ENCODE peak calls at places on chromosomes 1 and 21, in seven cellular contexts. T, N, H, P, C, V and B are unnamed samples.

GRCh38 chr1:51736702-51737101 is 119.8 kb downstream of the OSBPL9 start:
- DNase-seq in T (no peak), N (peak; percentile 16), H (no peak), P (peak; percentile 53), C (peak; percentile 61), V (no peak), B (no peak)

GRCh38 chr1:27522860-27523665 is 33.1 kb upstream of the WASF2 start:
- DNase-seq in T (no peak), N (no peak), H (no peak), P (no peak), C (peak; percentile 31), V (peak; percentile 83), B (no peak)

GRCh38 chr1:203048555-203049051 is 22.3 kb downstream of the PPFIA4 start:
- DNase-seq in T (no peak), N (no peak), H (no peak), P (no peak), C (no peak), V (no peak), B (no peak)

GRCh38 chr1:84300991-84301758 is at the start of gene SAMD13:
- DNase-seq in T (peak; percentile 44), N (peak; percentile 79), H (peak; percentile 95), P (peak; percentile 66), C (peak; percentile 70), V (peak; percentile 88), B (no peak)

GRCh38 chr1:85068846-85069245 is 20.5 kb upstream of the MCOLN3 start:
- DNase-seq in T (no peak), N (no peak), H (no peak), P (no peak), C (no peak), V (no peak), B (no peak)

GRCh38 chr1:119968068-119968492 is 71.8 kb upstream of the ADAM30 start:
- DNase-seq in T (peak; percentile 49), N (peak; percentile 47), H (peak; percentile 84), P (peak; percentile 45), C (peak; percentile 85), V (peak; percentile 52), B (no peak)

GRCh38 chr1:165011947-165012346 is 344.6 kb downstream of the LMX1A start:
- DNase-seq in T (no peak), N (no peak), H (no peak), P (no peak), C (no peak), V (no peak), B (no peak)

GRCh38 chr1:113103977-113104376 is 31.0 kb downstream of the LRIG2 start:
- DNase-seq in T (no peak), N (no peak), H (no peak), P (no peak), C (no peak), V (no peak), B (no peak)

GRCh38 chr1:246695136-246695535 is 29.1 kb upstream of the SCCPDH start:
- DNase-seq in T (no peak), N (no peak), H (no peak), P (no peak), C (peak; percentile 48), V (no peak), B (no peak)

GRCh38 chr1:94863297-94863911 is 43.2 kb downstream of the SLC44A3 start:
- DNase-seq in T (no peak), N (peak; percentile 3), H (no peak), P (no peak), C (peak; percentile 63), V (no peak), B (peak; percentile 66)

GRCh38 chr1:11731719-11732283 is 4.1 kb upstream of the AGTRAP start:
- DNase-seq in T (peak; percentile 64), N (no peak), H (peak; percentile 54), P (peak; percentile 48), C (peak; percentile 10), V (peak; percentile 87), B (no peak)

GRCh38 chr1:153246825-153247224 is 12.7 kb upstream of the LORICRIN start:
- DNase-seq in T (no peak), N (no peak), H (no peak), P (no peak), C (no peak), V (no peak), B (no peak)

DNA sequence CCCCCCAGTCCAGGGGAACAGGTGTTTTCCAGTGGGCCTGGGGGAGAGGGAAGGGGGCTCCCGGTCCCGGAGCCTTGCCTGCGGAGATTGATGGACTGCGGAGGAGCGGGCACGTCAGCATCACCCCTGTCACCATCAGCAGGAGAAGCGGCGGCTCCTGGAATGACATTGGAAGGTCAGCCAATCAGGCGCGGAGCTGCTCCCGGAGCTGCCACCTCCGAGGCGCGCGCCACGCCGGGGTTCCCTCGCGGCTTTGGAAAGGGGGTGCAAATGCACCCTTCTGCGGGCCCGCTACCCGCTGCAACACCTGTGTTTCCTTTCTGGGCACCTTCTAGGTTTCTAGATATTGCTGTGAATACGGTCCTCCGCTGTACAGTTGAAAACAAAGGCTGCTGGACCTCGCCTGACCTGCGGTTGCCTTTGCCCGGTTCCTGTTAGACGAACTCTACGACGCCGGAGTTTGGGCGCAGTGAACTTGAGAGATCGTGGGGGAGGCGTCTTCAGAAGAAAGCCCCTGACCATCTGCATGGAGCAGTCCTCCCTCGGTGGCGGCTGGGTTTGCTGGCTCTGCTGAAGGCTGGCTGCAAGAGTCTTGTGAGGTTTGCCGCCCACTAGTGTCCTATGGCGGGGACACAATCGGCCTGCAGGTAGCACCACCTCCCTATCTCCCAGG is 5.3 kb downstream of the DSCAM start:
- DNase-seq in T (peak; percentile 64), N (no peak), H (no peak), P (no peak), C (peak; percentile 57), V (peak; percentile 65), B (no peak)
- H3K4me3 ChIP-seq in T (no peak overlapping the region), N (no peak overlapping the region), H (no peak overlapping the region), P (peak overlapping the region; percentile 32), C (peak overlapping the region; percentile 54), V (no peak overlapping the region), B (peak overlapping the region; percentile 34)

DNA sequence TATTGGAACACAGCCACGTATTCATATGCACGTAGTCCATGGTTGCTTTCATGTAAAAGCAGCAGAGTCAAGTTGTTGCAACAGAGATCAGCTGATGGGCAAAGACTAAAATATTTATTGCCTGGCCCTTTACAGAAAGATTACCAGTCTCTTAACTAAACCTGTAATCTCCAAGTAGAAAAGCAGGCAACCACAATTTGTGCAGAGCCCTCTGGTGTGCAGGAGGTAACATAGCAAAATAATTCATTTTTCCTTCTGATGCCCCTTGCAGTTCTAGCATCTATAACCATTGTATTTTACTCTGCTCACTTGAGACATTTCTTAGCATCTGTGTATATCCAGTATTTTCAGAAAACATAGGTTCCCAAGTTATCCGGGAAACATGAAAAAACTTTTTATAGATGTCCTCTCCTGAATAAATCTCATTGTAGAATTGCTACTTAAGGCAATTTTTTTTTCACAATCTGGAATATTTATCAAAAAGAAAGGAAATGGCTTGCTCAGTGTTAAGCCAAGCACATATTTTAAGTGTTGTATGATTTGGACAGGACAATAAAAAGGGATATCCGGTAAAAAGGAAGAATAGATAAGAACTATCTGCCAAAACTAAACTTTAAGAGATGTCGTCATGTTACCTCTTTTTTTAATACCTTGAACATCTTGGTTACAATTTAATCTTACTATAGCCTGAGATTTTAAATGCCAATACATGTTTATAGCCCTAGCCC is 430.7 kb downstream of the PLPP3 start:
- DNase-seq in T (no peak), N (no peak), H (no peak), P (no peak), C (no peak), V (no peak), B (no peak)
- TF ChIP-seq CTCF in T (no peak), N (no peak), H (no peak), P (no peak), C (peak; percentile 53), V (no peak), B (no peak)

GRCh38 chr1:15734901-15735300 is 1.2 kb upstream of the SLC25A34 start:
- DNase-seq in T (no peak), N (no peak), H (peak; percentile 34), P (no peak), C (no peak), V (no peak), B (no peak)
- H3K36me3 ChIP-seq in T (peaks cover 62% of the 10 kb centered on the region), N (no peaks in the 10 kb centered on the region), H (peaks cover 9% of the 10 kb centered on the region), P (peaks cover 42% of the 10 kb centered on the region), C (no peaks in the 10 kb centered on the region), V (peaks cover 51% of the 10 kb centered on the region), B (peaks cover 38% of the 10 kb centered on the region)

DNA sequence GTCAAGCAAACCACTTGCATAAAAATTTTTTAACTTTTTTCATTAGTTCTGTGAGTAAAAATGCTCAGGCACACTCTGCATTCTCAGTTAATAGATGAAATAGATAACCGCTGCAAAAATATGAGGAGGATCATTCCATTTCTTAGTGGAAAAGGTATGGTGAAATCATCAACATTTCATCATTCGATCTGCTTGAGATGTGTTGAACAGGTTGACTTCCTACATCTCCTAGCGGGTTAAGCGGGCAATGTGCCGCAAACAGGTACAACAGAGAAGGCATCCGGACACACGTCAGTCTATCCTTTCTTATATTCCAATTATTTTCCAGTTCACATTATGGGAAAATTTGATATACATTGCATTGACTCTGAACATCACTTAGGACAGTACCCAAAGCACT is 33.6 kb downstream of the NIBAN1 start:
- DNase-seq in T (no peak), N (no peak), H (no peak), P (no peak), C (no peak), V (no peak), B (no peak)
- H3K4me3 ChIP-seq in T (no peak overlapping the region), N (no peak overlapping the region), H (no peak overlapping the region), P (no peak overlapping the region), C (no peak overlapping the region), V (no peak overlapping the region), B (no peak overlapping the region)

GRCh38 chr1:1399187-1399869 is at the start of gene CCNL2:
- DNase-seq in T (peak; percentile 99), N (peak; percentile 94), H (peak; percentile 98), P (peak; percentile 97), C (peak; percentile 100), V (peak; percentile 99), B (peak; percentile 83)
- TF ChIP-seq CTCF in T (peak; percentile 78), N (peak; percentile 64), H (peak; percentile 47), P (peak; percentile 70), C (peak; percentile 54), V (peak; percentile 41), B (peak; percentile 67)

GRCh38 chr1:96752394-96752793 is 30.8 kb downstream of the PTBP2 start:
- DNase-seq in T (no peak), N (no peak), H (no peak), P (no peak), C (no peak), V (no peak), B (no peak)

DNA sequence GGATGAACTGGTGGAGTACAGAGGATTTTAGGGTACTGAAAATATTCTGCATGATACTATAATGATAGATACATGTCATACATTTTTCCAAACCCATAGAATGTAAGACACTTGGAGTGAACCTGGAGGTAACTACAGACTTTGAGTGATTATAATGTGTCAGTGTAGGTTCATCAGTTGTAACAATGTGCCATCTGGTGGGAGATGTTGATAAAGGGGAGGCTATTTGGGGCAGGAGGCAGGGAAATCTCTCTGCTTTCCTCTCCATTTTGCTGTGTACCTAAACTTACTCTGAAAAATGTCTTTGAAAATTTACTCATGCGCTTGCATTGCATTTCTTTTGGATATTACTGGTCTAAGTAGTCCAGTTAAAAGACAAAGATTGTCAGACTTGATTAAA is 35.2 kb downstream of the PTBP2 start:
- DNase-seq in T (no peak), N (no peak), H (no peak), P (no peak), C (no peak), V (no peak), B (no peak)
- H3K36me3 ChIP-seq in T (peaks cover 46% of the 10 kb centered on the region), N (peaks cover 42% of the 10 kb centered on the region), H (peaks cover 4% of the 10 kb centered on the region), P (no peaks in the 10 kb centered on the region), C (peaks cover 59% of the 10 kb centered on the region), V (peaks cover 41% of the 10 kb centered on the region), B (peaks cover 2% of the 10 kb centered on the region)

DNA sequence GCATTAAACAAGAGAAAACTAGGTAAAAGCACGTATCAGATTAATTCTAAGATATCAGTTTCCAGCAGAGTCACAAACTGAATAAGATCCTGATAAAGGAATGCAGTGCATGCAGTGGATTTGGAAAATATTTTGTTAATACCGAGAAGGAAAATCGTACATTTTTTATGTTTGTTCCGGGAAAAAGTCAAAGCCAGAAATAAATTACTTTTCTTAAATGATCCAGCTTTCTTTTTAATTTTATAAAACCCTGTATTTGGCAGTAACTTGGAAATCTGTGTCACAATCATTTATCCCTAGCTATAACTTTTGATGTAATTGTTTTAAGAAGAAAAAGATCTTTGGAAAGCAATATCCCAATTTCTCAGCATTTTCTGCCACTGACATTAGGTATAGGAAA is 972 bp downstream of the PALMD start:
- DNase-seq in T (no peak), N (no peak), H (no peak), P (no peak), C (no peak), V (no peak), B (no peak)
- H3K4me3 ChIP-seq in T (peak overlapping the region; percentile 12), N (no peak overlapping the region), H (no peak overlapping the region), P (no peak overlapping the region), C (peak overlapping the region; percentile 70), V (peak overlapping the region; percentile 33), B (no peak overlapping the region)